ENCODE peak calls at places on chromosomes 4 and X, in eight cellular contexts. S is mammary epithelial cell, L is PC-3, P is lower lobe of right lung, X is Karpas-422, O is right atrium auricular region, Z is HCT116, V is upper lobe of right lung. E is an unnamed sample. For H3K4me1, the result is how much of the 10 kb centered on the place peaks cover.

GRCh38 chrX:106467422-106467821 is 144.4 kb upstream of the RADX start:
- DNase-seq in S (no peak), L (no peak), P (peak), X (no peak), O (no peak), Z (no peak), V (no peak), E (no peak)

GRCh38 chrX:15664487-15665444 is at the start of gene CLTRN:
- DNase-seq in S (peak), L (peak), P (no peak), X (no peak), O (no peak), Z (no peak), V (no peak), E (no peak)

GRCh38 chr4:176569301-176569700 is 223.4 kb downstream of the VEGFC start:
- DNase-seq in S (no peak), L (peak), P (no peak), X (no peak), O (no peak), Z (no peak), V (no peak), E (no peak)

GRCh38 chr4:100165809-100166208 is 24.5 kb downstream of the DDIT4L start:
- DNase-seq in S (no peak), L (no peak), P (no peak), X (no peak), O (no peak), Z (no peak), V (no peak), E (no peak)

GRCh38 chr4:70336043-70336442 is 1.3 kb downstream of the CABS1 start:
- DNase-seq in S (no peak), L (no peak), P (no peak), X (no peak), O (no peak), Z (no peak), V (no peak), E (no peak)

GRCh38 chr4:166903408-166903807 is 330.9 kb downstream of the SPOCK3 start:
- DNase-seq in S (no peak), L (no peak), P (no peak), X (no peak), O (no peak), Z (no peak), V (no peak), E (no peak)

GRCh38 chrX:1807301-1807731 is 192.5 kb downstream of the ASMT start:
- DNase-seq in S (peak), L (peak), P (no peak), X (no peak), O (no peak), Z (no peak), V (no peak), E (no peak)

GRCh38 chr4:94334962-94335361 is 7.7 kb downstream of the HPGDS start:
- DNase-seq in S (peak), L (peak), P (no peak), X (no peak), O (no peak), Z (no peak), V (no peak), E (no peak)

GRCh38 chr4:61468091-61468720 is 268.1 kb downstream of the ADGRL3 start:
- DNase-seq in S (peak), L (peak), P (no peak), X (no peak), O (no peak), Z (no peak), V (no peak), E (no peak)

GRCh38 chr4:109495514-109495913 is 61.9 kb downstream of the SEC24B start:
- DNase-seq in S (no peak), L (no peak), P (no peak), X (no peak), O (no peak), Z (no peak), V (no peak), E (no peak)

GRCh38 chr4:165953181-165953580 is 80.1 kb downstream of the TLL1 start:
- DNase-seq in S (no peak), L (no peak), P (no peak), X (no peak), O (no peak), Z (no peak), V (no peak), E (no peak)

GRCh38 chr4:155445306-155445705 is 68.5 kb upstream of the MAP9 start:
- DNase-seq in S (no peak), L (peak), P (no peak), X (no peak), O (no peak), Z (no peak), V (no peak), E (no peak)

GRCh38 chrX:52990848-52991247 is 32.5 kb upstream of the FAM156A start:
- DNase-seq in S (peak), L (no peak), P (no peak), X (no peak), O (peak), Z (no peak), V (no peak), E (no peak)

GRCh38 chr4:567457-568350 is 8.4 kb downstream of the TMEM271 start:
- DNase-seq in S (no peak), L (no peak), P (no peak), X (no peak), O (no peak), Z (no peak), V (no peak), E (no peak)

GRCh38 chr4:92101609-92102231 is 202.0 kb upstream of the GRID2 start:
- DNase-seq in S (peak), L (peak), P (no peak), X (no peak), O (no peak), Z (no peak), V (no peak), E (no peak)

GRCh38 chrX:100413231-100413630 is 3.2 kb upstream of the PCDH19 start:
- DNase-seq in S (peak), L (peak), P (no peak), X (peak), O (peak), Z (no peak), V (no peak), E (no peak)

GRCh38 chrX:85024562-85024961 is 20.9 kb downstream of the APOOL start:
- DNase-seq in S (no peak), L (no peak), P (no peak), X (no peak), O (no peak), Z (no peak), V (no peak), E (no peak)

DNA sequence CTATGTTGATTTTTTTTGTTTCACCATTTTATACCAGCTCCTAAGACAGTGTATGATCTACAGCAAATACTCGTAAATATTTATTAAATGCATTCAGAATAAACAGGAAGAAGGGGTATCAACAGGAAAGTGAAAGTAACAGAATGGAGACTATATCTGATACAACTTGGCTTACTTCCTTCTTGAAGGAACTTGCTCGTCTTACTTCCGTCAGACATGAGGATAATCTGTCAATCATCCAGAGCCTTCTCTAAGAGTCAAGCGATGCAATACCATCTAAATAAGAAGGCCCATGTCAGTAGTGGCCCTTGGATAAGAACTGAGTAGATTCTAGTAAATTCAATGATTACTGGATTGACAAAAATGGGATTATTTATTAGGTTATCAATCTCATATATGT is 84.2 kb downstream of the CAMK2D start:
- DNase-seq in S (no peak), L (no peak), P (no peak), X (peak), O (no peak), Z (no peak), V (no peak), E (no peak)
- H3K4me1 ChIP-seq in S (under half), L (under half), P (under half), X (half or more), O (under half), Z (under half), V (under half), E (under half)

DNA sequence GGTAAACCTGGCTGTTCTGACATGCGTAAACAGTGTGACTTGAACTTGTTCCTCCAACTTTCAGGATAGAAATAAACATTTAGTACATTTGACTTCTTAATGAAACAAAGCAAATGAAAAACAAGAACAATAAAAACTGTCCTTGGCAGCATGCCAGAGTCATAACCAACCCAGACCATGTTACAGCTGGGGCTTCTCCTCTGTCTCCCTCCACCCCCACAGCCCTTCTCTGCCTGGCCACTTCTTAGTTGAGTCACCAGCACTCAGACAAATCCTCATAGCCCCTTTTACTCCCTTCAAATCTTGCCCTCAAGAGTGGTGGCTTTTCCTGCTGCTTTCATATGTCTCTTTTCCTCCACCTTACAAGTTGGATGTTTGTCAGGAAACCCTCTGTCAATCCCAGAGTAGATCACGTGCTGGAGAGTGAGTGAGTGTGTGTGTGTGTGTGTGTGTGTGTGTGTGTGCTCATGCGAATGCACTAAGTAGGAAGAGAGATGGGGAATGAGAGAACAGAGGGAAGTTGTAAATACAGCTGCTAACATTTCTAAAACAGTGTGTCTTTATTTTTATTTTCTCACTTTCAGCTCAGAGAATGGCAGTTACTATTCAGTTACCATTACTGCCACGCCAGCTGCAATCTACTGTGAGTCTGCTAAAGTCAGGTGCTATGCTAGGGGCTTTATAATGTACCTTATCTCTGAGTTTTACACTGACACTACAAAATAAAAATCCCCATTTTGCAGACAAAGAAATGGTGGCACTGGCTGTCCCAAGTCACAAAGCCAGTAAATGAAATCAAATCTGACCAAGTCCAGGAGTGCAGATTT is 15.0 kb downstream of the SCARB2 start:
- DNase-seq in S (peak), L (peak), P (peak), X (no peak), O (no peak), Z (no peak), V (no peak), E (peak)
- H3K4me3 ChIP-seq in S (no peak), L (no peak), P (no peak), X (no peak), O (no peak), Z (no peak), V (peak), E (no peak)

DNA sequence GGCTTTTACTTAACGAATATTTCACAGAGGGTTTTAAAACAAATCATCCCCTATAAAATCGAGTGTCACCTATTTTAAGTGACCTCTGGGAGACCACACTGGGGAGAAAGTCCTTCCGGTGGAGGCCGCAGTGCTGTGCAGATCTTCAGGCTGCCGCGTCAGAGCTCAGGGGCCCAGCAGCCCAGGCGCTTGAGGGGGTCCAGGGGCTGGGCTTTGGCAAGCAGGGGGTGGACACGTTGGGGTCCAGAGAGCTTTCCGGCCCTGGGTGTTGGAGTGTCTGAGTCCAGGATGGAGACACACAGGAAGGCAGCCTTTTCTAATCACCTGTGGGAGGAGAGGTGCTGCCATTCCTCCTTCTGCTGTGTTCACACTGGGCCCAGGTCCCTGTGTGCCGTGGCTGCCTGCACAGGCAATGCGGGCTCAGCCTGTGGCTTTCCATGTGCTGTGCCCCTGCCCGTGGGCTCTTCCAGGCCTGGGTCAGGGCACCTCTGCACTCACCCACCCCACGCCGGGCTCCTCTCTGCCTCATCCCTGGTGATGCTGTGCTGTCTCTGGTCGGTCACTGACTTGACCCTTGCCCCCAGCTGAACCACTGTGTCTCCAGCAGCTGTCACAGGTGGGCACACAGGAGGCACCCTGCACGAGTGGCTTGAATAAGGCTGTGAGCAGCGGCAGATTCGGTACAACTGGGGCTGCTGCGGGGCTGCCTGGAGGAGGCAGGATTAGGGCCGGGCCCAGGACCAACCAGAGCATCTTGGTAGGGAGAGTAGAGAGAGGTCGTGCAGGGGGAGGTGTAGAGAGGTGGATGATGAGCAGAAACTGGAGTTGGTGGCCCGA is 10.0 kb downstream of the HTRA3 start:
- DNase-seq in S (no peak), L (no peak), P (no peak), X (no peak), O (no peak), Z (no peak), V (no peak), E (no peak)
- H3K4me1 ChIP-seq in S (under half), L (under half), P (under half), X (under half), O (under half), Z (under half), V (under half), E (under half)

DNA sequence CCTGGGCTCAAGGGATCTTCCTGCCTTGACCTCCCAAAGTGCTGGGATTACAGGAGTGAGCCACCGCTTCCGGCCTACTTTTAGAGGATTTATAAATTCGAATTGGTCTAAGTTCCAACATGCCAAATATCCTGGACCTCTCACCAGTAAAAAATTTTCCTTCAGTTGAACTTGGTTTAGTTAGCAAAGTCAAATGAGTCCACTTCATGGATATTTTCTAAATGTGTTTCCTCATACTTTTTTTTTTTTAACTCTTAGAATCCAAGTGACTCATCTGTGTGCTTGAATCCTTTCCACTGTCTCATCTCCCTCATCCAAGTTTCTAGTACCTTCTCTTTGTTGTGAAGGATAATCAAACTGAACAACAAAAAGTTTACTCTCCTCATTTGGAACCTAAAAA is 49.7 kb downstream of the RBM47 start:
- DNase-seq in S (peak), L (no peak), P (no peak), X (no peak), O (no peak), Z (no peak), V (no peak), E (no peak)
- H3K4me3 ChIP-seq in S (no peak), L (no peak), P (no peak), X (no peak), O (no peak), Z (no peak), V (no peak), E (no peak)

E was measured in SJSA1.